ENCODE peak calls at places on chromosomes 13 and 19, in six cellular contexts. One of them, this sample, is unnamed.

GRCh38 chr19:32322541-32322940 is 22.9 kb upstream of the ZNF507 start:
- DNase-seq in H1: no peak
- DNase-seq in WTC11: no peak
- DNase-seq in HepG2: no peak
- DNase-seq in K562: no peak
- DNase-seq in A549: no peak
- DNase-seq in this sample: no peak

GRCh38 chr13:40333238-40333637 is 333.2 kb downstream of the FOXO1 start:
- DNase-seq in H1: no peak
- DNase-seq in WTC11: no peak
- DNase-seq in HepG2: no peak
- DNase-seq in K562: no peak
- DNase-seq in A549: no peak
- DNase-seq in this sample: no peak

GRCh38 chr19:41691268-41691970 is 3.3 kb upstream of the CEACAM7 start:
- DNase-seq in H1: no peak
- DNase-seq in WTC11: peak; percentile 69
- DNase-seq in HepG2: no peak
- DNase-seq in K562: peak; percentile 51
- DNase-seq in A549: peak; percentile 76
- DNase-seq in this sample: peak; percentile 20

GRCh38 chr19:35671818-35672217 is 5.5 kb downstream of the UPK1A start:
- DNase-seq in H1: no peak
- DNase-seq in WTC11: no peak
- DNase-seq in HepG2: peak; percentile 54
- DNase-seq in K562: peak; percentile 87
- DNase-seq in A549: no peak
- DNase-seq in this sample: no peak

GRCh38 chr13:77583551-77583950 is 48.0 kb downstream of the SCEL start:
- DNase-seq in H1: no peak
- DNase-seq in WTC11: no peak
- DNase-seq in HepG2: no peak
- DNase-seq in K562: no peak
- DNase-seq in A549: no peak
- DNase-seq in this sample: no peak

GRCh38 chr19:3034845-3035541 is 5.9 kb upstream of the TLE2 start:
- DNase-seq in H1: no peak
- DNase-seq in WTC11: no peak
- DNase-seq in HepG2: no peak
- DNase-seq in K562: no peak
- DNase-seq in A549: no peak
- DNase-seq in this sample: no peak

GRCh38 chr13:23643828-23644419 is 73.7 kb downstream of the TNFRSF19 start:
- DNase-seq in H1: no peak
- DNase-seq in WTC11: no peak
- DNase-seq in HepG2: no peak
- DNase-seq in K562: no peak
- DNase-seq in A549: no peak
- DNase-seq in this sample: no peak

GRCh38 chr19:1811942-1812425 is at the start of gene ATP8B3:
- DNase-seq in H1: no peak
- DNase-seq in WTC11: no peak
- DNase-seq in HepG2: no peak
- DNase-seq in K562: peak; percentile 99
- DNase-seq in A549: peak; percentile 56
- DNase-seq in this sample: no peak

GRCh38 chr19:42392165-42392564 is 2.1 kb upstream of the CNFN start:
- DNase-seq in H1: no peak
- DNase-seq in WTC11: no peak
- DNase-seq in HepG2: no peak
- DNase-seq in K562: no peak
- DNase-seq in A549: no peak
- DNase-seq in this sample: no peak

GRCh38 chr13:35978607-35979316 is 152.4 kb downstream of the DCLK1 start:
- DNase-seq in H1: no peak
- DNase-seq in WTC11: peak; percentile 27
- DNase-seq in HepG2: peak; percentile 42
- DNase-seq in K562: peak; percentile 25
- DNase-seq in A549: peak; percentile 12
- DNase-seq in this sample: peak; percentile 78

GRCh38 chr13:95641291-95641811 is 3.2 kb downstream of the DZIP1 start:
- DNase-seq in H1: no peak
- DNase-seq in WTC11: peak; percentile 44
- DNase-seq in HepG2: no peak
- DNase-seq in K562: no peak
- DNase-seq in A549: no peak
- DNase-seq in this sample: peak; percentile 20

GRCh38 chr19:19342086-19343015 is 21.7 kb downstream of the MAU2 start:
- DNase-seq in H1: peak; percentile 71
- DNase-seq in WTC11: peak; percentile 78
- DNase-seq in HepG2: peak; percentile 44
- DNase-seq in K562: peak; percentile 87
- DNase-seq in A549: peak; percentile 76
- DNase-seq in this sample: peak; percentile 43

GRCh38 chr19:41175825-41176734 is 16.9 kb upstream of the CYP2S1 start:
- DNase-seq in H1: peak; percentile 75
- DNase-seq in WTC11: peak; percentile 77
- DNase-seq in HepG2: peak; percentile 96
- DNase-seq in K562: no peak
- DNase-seq in A549: peak; percentile 100
- DNase-seq in this sample: no peak

GRCh38 chr19:1227655-1228054 is 10.2 kb downstream of the CBARP start:
- DNase-seq in H1: no peak
- DNase-seq in WTC11: no peak
- DNase-seq in HepG2: no peak
- DNase-seq in K562: no peak
- DNase-seq in A549: no peak
- DNase-seq in this sample: no peak

GRCh38 chr19:18969953-18970659 is 29.1 kb upstream of the HOMER3 start:
- DNase-seq in H1: no peak
- DNase-seq in WTC11: no peak
- DNase-seq in HepG2: no peak
- DNase-seq in K562: no peak
- DNase-seq in A549: no peak
- DNase-seq in this sample: no peak

GRCh38 chr19:1268392-1269064 is 604 bp upstream of the CIRBP start:
- DNase-seq in H1: no peak
- DNase-seq in WTC11: no peak
- DNase-seq in HepG2: no peak
- DNase-seq in K562: no peak
- DNase-seq in A549: no peak
- DNase-seq in this sample: no peak

GRCh38 chr19:5645409-5645808 is 22.5 kb downstream of the SAFB start:
- DNase-seq in H1: no peak
- DNase-seq in WTC11: no peak
- DNase-seq in HepG2: no peak
- DNase-seq in K562: no peak
- DNase-seq in A549: no peak
- DNase-seq in this sample: no peak

GRCh38 chr19:961866-962620 is 22.1 kb upstream of the WDR18 start:
- DNase-seq in H1: no peak
- DNase-seq in WTC11: no peak
- DNase-seq in HepG2: peak; percentile 20
- DNase-seq in K562: peak; percentile 96
- DNase-seq in A549: no peak
- DNase-seq in this sample: no peak

GRCh38 chr13:84574851-84575250 is 692.6 kb upstream of the SLITRK1 start:
- DNase-seq in H1: no peak
- DNase-seq in WTC11: no peak
- DNase-seq in HepG2: no peak
- DNase-seq in K562: no peak
- DNase-seq in A549: no peak
- DNase-seq in this sample: no peak

GRCh38 chr19:38478273-38478971 is 44.9 kb downstream of the RYR1 start:
- DNase-seq in H1: no peak
- DNase-seq in WTC11: peak; percentile 39
- DNase-seq in HepG2: peak; percentile 36
- DNase-seq in K562: peak; percentile 68
- DNase-seq in A549: peak; percentile 90
- DNase-seq in this sample: no peak

GRCh38 chr19:18204394-18205179 is 745 bp upstream of the RAB3A start:
- DNase-seq in H1: no peak
- DNase-seq in WTC11: peak; percentile 77
- DNase-seq in HepG2: no peak
- DNase-seq in K562: peak; percentile 79
- DNase-seq in A549: no peak
- DNase-seq in this sample: no peak

GRCh38 chr19:3670796-3671679 is 29.2 kb downstream of the PIP5K1C start:
- DNase-seq in H1: no peak
- DNase-seq in WTC11: no peak
- DNase-seq in HepG2: no peak
- DNase-seq in K562: peak; percentile 89
- DNase-seq in A549: no peak
- DNase-seq in this sample: peak; percentile 84

GRCh38 chr13:34207334-34207733 is 389.4 kb downstream of the RFC3 start:
- DNase-seq in H1: no peak
- DNase-seq in WTC11: no peak
- DNase-seq in HepG2: no peak
- DNase-seq in K562: no peak
- DNase-seq in A549: peak; percentile 32
- DNase-seq in this sample: peak; percentile 34

DNA sequence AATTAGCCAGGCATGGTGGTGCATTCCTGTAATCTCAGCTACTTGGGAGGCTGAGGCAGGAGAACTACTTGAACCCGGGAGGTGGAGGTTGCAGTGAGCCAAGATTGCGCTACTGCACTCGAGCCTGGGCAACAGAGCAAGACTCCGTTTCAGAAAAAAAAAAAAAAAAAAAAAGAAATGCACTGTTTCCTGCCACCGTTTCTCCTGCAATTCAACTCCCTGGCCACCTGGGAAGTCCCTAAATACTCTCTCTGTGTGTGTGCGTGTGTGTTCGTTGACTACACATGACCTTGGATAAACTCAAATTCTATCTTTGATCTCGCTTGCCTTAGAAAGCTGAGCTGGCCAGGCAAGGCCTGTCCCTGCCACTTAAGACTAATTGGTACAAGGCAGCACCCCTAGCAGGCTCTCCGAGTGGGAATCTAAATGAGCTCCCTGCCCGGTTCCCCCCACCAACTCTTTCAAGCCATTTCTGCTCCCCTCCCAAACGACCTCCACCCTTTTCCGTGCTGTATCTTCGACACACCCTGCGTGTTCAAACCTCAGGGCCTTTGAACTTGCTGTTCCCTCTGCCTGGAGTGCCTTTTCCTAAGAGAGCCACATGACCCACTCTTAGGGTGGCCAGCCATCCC is 5.2 kb upstream of the BCAT2 start:
- DNase-seq in H1: no peak
- DNase-seq in WTC11: no peak
- DNase-seq in HepG2: peak; percentile 86
- DNase-seq in K562: peak; percentile 24
- DNase-seq in A549: peak; percentile 71
- DNase-seq in this sample: no peak
- TF ChIP-seq MAX in H1: no peak
- TF ChIP-seq MAX in WTC11: no peak
- TF ChIP-seq MAX in HepG2: no peak
- TF ChIP-seq MAX in K562: no peak
- TF ChIP-seq MAX in A549: no peak
- TF ChIP-seq MAX in this sample: no peak

GRCh38 chr13:92972751-92973150 is 253.9 kb upstream of the GPC6 start:
- DNase-seq in H1: no peak
- DNase-seq in WTC11: no peak
- DNase-seq in HepG2: no peak
- DNase-seq in K562: no peak
- DNase-seq in A549: no peak
- DNase-seq in this sample: no peak
- TF ChIP-seq JUN in H1: no peak
- TF ChIP-seq JUN in WTC11: no peak
- TF ChIP-seq JUN in HepG2: no peak
- TF ChIP-seq JUN in K562: no peak
- TF ChIP-seq JUN in A549: no peak
- TF ChIP-seq JUN in this sample: no peak

DNA sequence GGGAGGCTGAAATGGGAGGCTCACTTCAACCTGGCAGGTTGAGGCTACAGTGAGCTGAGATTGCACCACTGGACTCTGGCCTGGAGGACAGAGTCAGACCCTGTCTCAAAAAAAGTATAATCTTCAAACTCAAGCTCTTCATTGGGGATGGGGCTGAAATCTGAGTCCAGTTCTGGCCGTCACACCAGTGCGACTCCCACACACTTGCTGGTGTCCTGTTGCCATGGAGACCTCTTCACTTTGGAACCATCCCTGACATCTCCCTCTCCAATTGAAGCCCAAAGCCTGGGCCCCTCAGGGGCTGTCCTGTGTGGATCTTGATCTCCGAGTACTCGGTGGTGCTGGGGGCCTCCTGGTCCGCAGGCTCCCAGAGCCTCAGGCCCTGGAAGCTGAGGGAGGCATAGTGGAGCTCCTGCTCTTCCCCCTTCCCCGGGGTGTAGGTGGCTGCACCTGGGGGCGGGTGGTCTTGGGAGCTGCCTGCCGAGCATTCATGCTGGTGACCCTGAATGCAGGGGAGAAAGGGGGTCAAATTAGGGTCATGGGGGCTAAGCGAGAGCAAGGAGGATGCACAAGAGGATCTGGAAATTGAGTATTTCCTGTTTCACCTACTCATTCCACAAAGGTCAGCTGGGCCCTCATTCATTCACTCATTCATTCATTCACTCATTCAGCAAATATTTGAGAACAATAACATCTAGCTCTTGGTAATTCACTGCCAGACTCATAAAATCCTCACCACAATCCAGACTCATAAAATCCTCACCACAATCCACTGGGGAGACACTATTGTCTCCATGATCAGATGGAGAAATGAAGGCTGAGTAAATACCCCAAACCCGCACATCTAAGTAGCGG is 11.0 kb downstream of the SIGLEC11 start:
- DNase-seq in H1: no peak
- DNase-seq in WTC11: no peak
- DNase-seq in HepG2: no peak
- DNase-seq in K562: no peak
- DNase-seq in A549: no peak
- DNase-seq in this sample: no peak
- TF ChIP-seq MAX in H1: no peak
- TF ChIP-seq MAX in WTC11: no peak
- TF ChIP-seq MAX in HepG2: no peak
- TF ChIP-seq MAX in K562: no peak
- TF ChIP-seq MAX in A549: no peak
- TF ChIP-seq MAX in this sample: no peak

GRCh38 chr19:16288544-16288943 is 36.1 kb upstream of the KLF2 start:
- DNase-seq in H1: no peak
- DNase-seq in WTC11: no peak
- DNase-seq in HepG2: no peak
- DNase-seq in K562: no peak
- DNase-seq in A549: no peak
- DNase-seq in this sample: no peak

GRCh38 chr19:16285769-16286564 is 38.7 kb upstream of the KLF2 start:
- DNase-seq in H1: no peak
- DNase-seq in WTC11: no peak
- DNase-seq in HepG2: no peak
- DNase-seq in K562: no peak
- DNase-seq in A549: no peak
- DNase-seq in this sample: no peak

GRCh38 chr19:16281743-16282142 is 42.9 kb upstream of the KLF2 start:
- DNase-seq in H1: no peak
- DNase-seq in WTC11: no peak
- DNase-seq in HepG2: no peak
- DNase-seq in K562: no peak
- DNase-seq in A549: no peak
- DNase-seq in this sample: no peak

GRCh38 chr19:16283103-16283469 is 41.5 kb upstream of the KLF2 start:
- DNase-seq in H1: no peak
- DNase-seq in WTC11: no peak
- DNase-seq in HepG2: no peak
- DNase-seq in K562: no peak
- DNase-seq in A549: no peak
- DNase-seq in this sample: no peak
- TF ChIP-seq JUN in H1: no peak
- TF ChIP-seq JUN in WTC11: no peak
- TF ChIP-seq JUN in HepG2: no peak
- TF ChIP-seq JUN in K562: no peak
- TF ChIP-seq JUN in A549: no peak
- TF ChIP-seq JUN in this sample: no peak

GRCh38 chr13:42876810-42877550 is 95.6 kb downstream of the FAM216B start:
- DNase-seq in H1: no peak
- DNase-seq in WTC11: no peak
- DNase-seq in HepG2: no peak
- DNase-seq in K562: no peak
- DNase-seq in A549: no peak
- DNase-seq in this sample: no peak
- TF ChIP-seq MAX in H1: no peak
- TF ChIP-seq MAX in WTC11: no peak
- TF ChIP-seq MAX in HepG2: no peak
- TF ChIP-seq MAX in K562: no peak
- TF ChIP-seq MAX in A549: no peak
- TF ChIP-seq MAX in this sample: no peak